ENCODE peak calls at places on chromosomes 11 and 22, in seven cellular contexts. One of them, this sample, is unnamed.

GRCh38 chr11:9280655-9281301 is 15.6 kb upstream of the DENND5A start:
- DNase-seq in left ventricle myocardium inferior: no peak
- DNase-seq in GM23248: no peak
- DNase-seq in hepatocyte: no peak
- DNase-seq in fibroblast of lung: peak; percentile 81
- DNase-seq in kidney: no peak
- DNase-seq in epithelial cell of proximal tubule: no peak
- DNase-seq in this sample: peak; percentile 58

GRCh38 chr11:27249208-27249509 is 113.9 kb downstream of the CCDC34 start:
- DNase-seq in left ventricle myocardium inferior: no peak
- DNase-seq in GM23248: no peak
- DNase-seq in hepatocyte: no peak
- DNase-seq in fibroblast of lung: no peak
- DNase-seq in kidney: no peak
- DNase-seq in epithelial cell of proximal tubule: no peak
- DNase-seq in this sample: no peak

GRCh38 chr11:121770933-121771332 is 318.2 kb upstream of the SORL1-AS1 start:
- DNase-seq in left ventricle myocardium inferior: no peak
- DNase-seq in GM23248: no peak
- DNase-seq in hepatocyte: no peak
- DNase-seq in fibroblast of lung: peak; percentile 17
- DNase-seq in kidney: no peak
- DNase-seq in epithelial cell of proximal tubule: no peak
- DNase-seq in this sample: no peak

GRCh38 chr11:44998051-44998450 is 47.4 kb upstream of the TP53I11 start:
- DNase-seq in left ventricle myocardium inferior: no peak
- DNase-seq in GM23248: no peak
- DNase-seq in hepatocyte: no peak
- DNase-seq in fibroblast of lung: no peak
- DNase-seq in kidney: no peak
- DNase-seq in epithelial cell of proximal tubule: no peak
- DNase-seq in this sample: no peak

GRCh38 chr11:1953489-1954284 is 6.6 kb downstream of the MRPL23 start:
- DNase-seq in left ventricle myocardium inferior: peak; percentile 54
- DNase-seq in GM23248: no peak
- DNase-seq in hepatocyte: no peak
- DNase-seq in fibroblast of lung: no peak
- DNase-seq in kidney: peak; percentile 20
- DNase-seq in epithelial cell of proximal tubule: no peak
- DNase-seq in this sample: no peak

GRCh38 chr11:66268953-66269906 is 791 bp downstream of the RAB1B start:
- DNase-seq in left ventricle myocardium inferior: no peak
- DNase-seq in GM23248: peak; percentile 62
- DNase-seq in hepatocyte: peak; percentile 59
- DNase-seq in fibroblast of lung: peak; percentile 25
- DNase-seq in kidney: peak; percentile 83
- DNase-seq in epithelial cell of proximal tubule: no peak
- DNase-seq in this sample: peak; percentile 54

GRCh38 chr11:34419158-34419557 is 19.6 kb upstream of the CAT start:
- DNase-seq in left ventricle myocardium inferior: no peak
- DNase-seq in GM23248: no peak
- DNase-seq in hepatocyte: no peak
- DNase-seq in fibroblast of lung: no peak
- DNase-seq in kidney: no peak
- DNase-seq in epithelial cell of proximal tubule: no peak
- DNase-seq in this sample: no peak

GRCh38 chr11:78510597-78510996 is 64.1 kb downstream of the NARS2 start:
- DNase-seq in left ventricle myocardium inferior: no peak
- DNase-seq in GM23248: no peak
- DNase-seq in hepatocyte: no peak
- DNase-seq in fibroblast of lung: no peak
- DNase-seq in kidney: no peak
- DNase-seq in epithelial cell of proximal tubule: no peak
- DNase-seq in this sample: no peak

GRCh38 chr22:29702025-29702930 is 17.5 kb upstream of the CABP7 start:
- DNase-seq in left ventricle myocardium inferior: no peak
- DNase-seq in GM23248: peak; percentile 29
- DNase-seq in hepatocyte: no peak
- DNase-seq in fibroblast of lung: no peak
- DNase-seq in kidney: no peak
- DNase-seq in epithelial cell of proximal tubule: no peak
- DNase-seq in this sample: no peak

GRCh38 chr11:45238724-45239123 is 47.4 kb downstream of the SYT13 start:
- DNase-seq in left ventricle myocardium inferior: no peak
- DNase-seq in GM23248: peak; percentile 72
- DNase-seq in hepatocyte: no peak
- DNase-seq in fibroblast of lung: peak; percentile 21
- DNase-seq in kidney: no peak
- DNase-seq in epithelial cell of proximal tubule: peak; percentile 38
- DNase-seq in this sample: peak; percentile 32

GRCh38 chr22:42932857-42933782 is 76.0 kb upstream of the ARFGAP3 start:
- DNase-seq in left ventricle myocardium inferior: no peak
- DNase-seq in GM23248: peak; percentile 58
- DNase-seq in hepatocyte: no peak
- DNase-seq in fibroblast of lung: no peak
- DNase-seq in kidney: no peak
- DNase-seq in epithelial cell of proximal tubule: no peak
- DNase-seq in this sample: peak; percentile 33
- H3K4me3 ChIP-seq in left ventricle myocardium inferior: peak overlapping the region; percentile 41
- H3K4me3 ChIP-seq in GM23248: peak overlapping the region; percentile 57
- H3K4me3 ChIP-seq in hepatocyte: no peak overlapping the region
- H3K4me3 ChIP-seq in fibroblast of lung: peak overlapping the region; percentile 6
- H3K4me3 ChIP-seq in kidney: no peak overlapping the region
- H3K4me3 ChIP-seq in epithelial cell of proximal tubule: no peak overlapping the region
- H3K4me3 ChIP-seq in this sample: peak overlapping the region; percentile 38

DNA sequence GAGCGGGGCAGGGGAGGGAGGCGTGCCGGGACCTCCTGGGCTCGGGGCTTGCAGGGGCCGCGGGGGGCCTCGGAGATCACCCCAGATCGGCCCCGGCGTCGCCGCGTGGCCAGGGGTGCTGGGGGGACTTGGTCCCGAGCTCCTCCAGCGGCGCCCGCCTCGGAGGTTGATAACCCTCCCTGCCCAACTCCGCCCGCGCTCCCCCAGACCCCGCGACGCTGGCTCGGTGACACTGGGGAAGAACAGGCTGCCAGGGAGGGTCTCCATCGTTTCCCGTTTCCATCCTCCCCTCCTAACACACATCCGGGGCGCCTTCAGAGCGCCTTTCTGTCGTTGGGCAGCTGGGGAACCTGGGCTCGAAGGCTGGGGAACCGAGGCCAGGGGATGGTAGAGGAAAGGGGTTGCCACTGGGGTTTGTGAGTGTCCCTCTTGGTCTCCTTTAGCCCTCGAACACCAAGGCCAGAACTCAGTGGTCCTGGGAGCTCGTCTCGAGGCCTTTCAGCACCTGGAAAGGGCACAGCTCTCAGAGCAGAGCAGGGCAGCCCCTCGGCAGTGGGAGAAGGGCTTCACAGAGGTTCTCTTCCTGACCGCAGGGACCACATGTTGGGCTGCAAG is 431 bp downstream of the SLC37A2 start:
- DNase-seq in left ventricle myocardium inferior: no peak
- DNase-seq in GM23248: peak; percentile 14
- DNase-seq in hepatocyte: no peak
- DNase-seq in fibroblast of lung: no peak
- DNase-seq in kidney: peak; percentile 71
- DNase-seq in epithelial cell of proximal tubule: no peak
- DNase-seq in this sample: no peak
- H3K4me3 ChIP-seq in left ventricle myocardium inferior: peak overlapping the region; percentile 73
- H3K4me3 ChIP-seq in GM23248: peak overlapping the region; percentile 91
- H3K4me3 ChIP-seq in hepatocyte: peak overlapping the region; percentile 83
- H3K4me3 ChIP-seq in fibroblast of lung: peak overlapping the region; percentile 80
- H3K4me3 ChIP-seq in kidney: peak overlapping the region; percentile 53
- H3K4me3 ChIP-seq in epithelial cell of proximal tubule: peak overlapping the region; percentile 68
- H3K4me3 ChIP-seq in this sample: peak overlapping the region; percentile 75

DNA sequence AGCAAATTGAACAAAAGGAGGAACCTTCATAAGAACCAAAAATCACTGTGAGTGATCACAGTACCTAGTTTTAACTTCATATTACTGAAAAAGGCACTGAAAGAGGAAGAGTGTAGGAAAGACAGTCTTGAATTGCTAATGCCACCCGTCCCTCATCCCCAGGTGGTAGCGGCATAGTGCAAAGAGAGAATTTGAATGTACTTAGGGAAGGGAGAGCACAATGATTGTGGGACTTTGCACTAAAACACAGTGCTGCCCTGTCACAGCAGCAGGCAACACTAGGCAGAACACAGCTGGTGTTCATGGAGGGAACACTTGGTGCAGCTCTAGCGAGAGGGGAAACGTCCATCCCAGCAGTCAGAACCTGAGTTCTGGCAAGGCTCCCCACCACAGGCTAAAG is 716.3 kb upstream of the ANO5 start:
- DNase-seq in left ventricle myocardium inferior: no peak
- DNase-seq in GM23248: no peak
- DNase-seq in hepatocyte: no peak
- DNase-seq in fibroblast of lung: no peak
- DNase-seq in kidney: no peak
- DNase-seq in epithelial cell of proximal tubule: no peak
- DNase-seq in this sample: no peak
- H3K4me3 ChIP-seq in left ventricle myocardium inferior: no peak overlapping the region
- H3K4me3 ChIP-seq in GM23248: no peak overlapping the region
- H3K4me3 ChIP-seq in hepatocyte: no peak overlapping the region
- H3K4me3 ChIP-seq in fibroblast of lung: no peak overlapping the region
- H3K4me3 ChIP-seq in kidney: no peak overlapping the region
- H3K4me3 ChIP-seq in epithelial cell of proximal tubule: no peak overlapping the region
- H3K4me3 ChIP-seq in this sample: no peak overlapping the region

GRCh38 chr11:128511712-128512111 is 75.6 kb downstream of the ETS1 start:
- DNase-seq in left ventricle myocardium inferior: no peak
- DNase-seq in GM23248: no peak
- DNase-seq in hepatocyte: no peak
- DNase-seq in fibroblast of lung: no peak
- DNase-seq in kidney: no peak
- DNase-seq in epithelial cell of proximal tubule: no peak
- DNase-seq in this sample: no peak
- H3K4me3 ChIP-seq in left ventricle myocardium inferior: peak overlapping the region; percentile 31
- H3K4me3 ChIP-seq in GM23248: no peak overlapping the region
- H3K4me3 ChIP-seq in hepatocyte: no peak overlapping the region
- H3K4me3 ChIP-seq in fibroblast of lung: no peak overlapping the region
- H3K4me3 ChIP-seq in kidney: no peak overlapping the region
- H3K4me3 ChIP-seq in epithelial cell of proximal tubule: no peak overlapping the region
- H3K4me3 ChIP-seq in this sample: no peak overlapping the region

DNA sequence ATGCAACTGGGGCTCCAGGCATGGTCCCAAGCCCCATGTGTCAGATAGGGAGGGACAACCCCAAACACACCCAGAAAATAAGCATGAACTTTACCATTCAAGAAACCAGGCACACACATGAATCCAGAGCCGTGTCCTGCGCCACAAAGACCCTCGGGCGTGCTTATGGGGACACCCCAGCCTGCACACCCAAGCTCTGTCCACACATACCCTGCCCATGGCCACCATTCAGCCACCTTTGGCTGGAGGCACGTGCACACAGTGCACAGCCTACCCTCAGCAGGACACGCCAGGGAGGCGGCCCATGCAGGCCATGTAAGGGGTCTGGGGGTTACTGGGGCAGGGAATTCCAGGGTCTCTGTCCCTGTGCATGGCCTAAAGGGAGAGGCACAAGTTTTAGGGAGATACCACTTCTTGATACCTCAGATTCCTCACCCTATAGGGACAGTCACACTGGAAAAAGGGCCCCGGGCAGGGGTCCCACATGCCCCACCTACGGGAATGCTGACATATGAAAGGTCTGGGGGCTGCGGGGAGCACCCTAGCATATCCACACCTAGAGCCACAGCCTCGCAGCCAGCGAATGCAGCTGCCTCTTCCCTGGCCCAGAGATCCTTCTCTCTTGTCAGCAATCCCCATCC is 20.6 kb downstream of the PACSIN2 start:
- DNase-seq in left ventricle myocardium inferior: no peak
- DNase-seq in GM23248: no peak
- DNase-seq in hepatocyte: no peak
- DNase-seq in fibroblast of lung: no peak
- DNase-seq in kidney: no peak
- DNase-seq in epithelial cell of proximal tubule: no peak
- DNase-seq in this sample: no peak
- H3K4me3 ChIP-seq in left ventricle myocardium inferior: peak overlapping the region; percentile 50
- H3K4me3 ChIP-seq in GM23248: peak overlapping the region; percentile 61
- H3K4me3 ChIP-seq in hepatocyte: no peak overlapping the region
- H3K4me3 ChIP-seq in fibroblast of lung: no peak overlapping the region
- H3K4me3 ChIP-seq in kidney: no peak overlapping the region
- H3K4me3 ChIP-seq in epithelial cell of proximal tubule: peak overlapping the region; percentile 51
- H3K4me3 ChIP-seq in this sample: peak overlapping the region; percentile 56

GRCh38 chr22:19520566-19521305 is 3.5 kb downstream of the CLDN5 start:
- DNase-seq in left ventricle myocardium inferior: no peak
- DNase-seq in GM23248: no peak
- DNase-seq in hepatocyte: no peak
- DNase-seq in fibroblast of lung: no peak
- DNase-seq in kidney: no peak
- DNase-seq in epithelial cell of proximal tubule: no peak
- DNase-seq in this sample: no peak

GRCh38 chr22:19520007-19520406 is 4.2 kb downstream of the CLDN5 start:
- DNase-seq in left ventricle myocardium inferior: no peak
- DNase-seq in GM23248: no peak
- DNase-seq in hepatocyte: no peak
- DNase-seq in fibroblast of lung: no peak
- DNase-seq in kidney: no peak
- DNase-seq in epithelial cell of proximal tubule: no peak
- DNase-seq in this sample: no peak

GRCh38 chr22:19518568-19519030 is 5.6 kb downstream of the CLDN5 start:
- DNase-seq in left ventricle myocardium inferior: no peak
- DNase-seq in GM23248: no peak
- DNase-seq in hepatocyte: no peak
- DNase-seq in fibroblast of lung: no peak
- DNase-seq in kidney: no peak
- DNase-seq in epithelial cell of proximal tubule: no peak
- DNase-seq in this sample: no peak

GRCh38 chr22:19517919-19518567 is 6.2 kb downstream of the CLDN5 start:
- DNase-seq in left ventricle myocardium inferior: no peak
- DNase-seq in GM23248: no peak
- DNase-seq in hepatocyte: no peak
- DNase-seq in fibroblast of lung: no peak
- DNase-seq in kidney: no peak
- DNase-seq in epithelial cell of proximal tubule: no peak
- DNase-seq in this sample: no peak

DNA sequence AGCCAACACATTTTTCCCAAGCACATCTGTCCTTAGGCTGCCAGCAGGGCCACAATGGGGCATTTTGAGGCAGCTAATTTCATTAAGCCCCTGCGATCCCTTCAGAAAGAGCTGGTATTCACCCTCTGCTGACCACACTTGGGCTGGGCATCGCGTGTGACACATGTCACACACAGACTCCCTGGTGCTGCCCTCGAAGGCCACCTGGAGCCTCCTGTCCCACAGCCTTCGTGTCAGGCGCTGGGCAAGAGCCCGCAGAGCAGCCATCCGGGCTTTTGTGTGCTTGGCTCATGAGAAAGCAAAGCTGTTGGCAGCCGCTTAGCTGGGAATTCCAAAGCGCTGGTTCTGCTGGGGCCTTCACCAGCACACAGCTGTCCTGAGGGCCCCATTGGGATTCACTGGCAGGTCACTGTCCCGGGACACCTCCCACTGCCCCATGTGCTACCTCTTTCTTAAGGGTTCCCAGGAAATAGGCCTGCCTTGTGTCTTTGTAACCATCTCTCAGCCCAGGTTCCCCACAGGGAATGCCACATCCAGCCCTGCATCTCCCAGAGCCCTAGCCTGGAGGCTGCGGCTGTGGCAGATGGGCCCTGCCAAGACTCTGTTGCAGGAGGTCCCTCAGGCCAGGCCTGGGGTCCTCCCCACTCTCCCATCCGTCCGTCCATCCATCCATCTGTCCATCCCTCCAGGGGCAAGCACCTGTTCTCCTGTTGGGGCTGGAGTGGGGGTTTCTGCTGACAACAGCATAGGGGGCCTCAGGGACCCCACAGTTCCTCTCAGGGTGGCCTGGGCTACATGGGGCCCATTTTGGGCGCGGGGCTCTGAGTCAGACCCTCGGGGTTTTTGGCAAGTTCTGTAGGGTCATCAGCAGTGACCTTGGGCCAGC is 4.9 kb downstream of the CLDN5 start:
- DNase-seq in left ventricle myocardium inferior: no peak
- DNase-seq in GM23248: no peak
- DNase-seq in hepatocyte: no peak
- DNase-seq in fibroblast of lung: no peak
- DNase-seq in kidney: no peak
- DNase-seq in epithelial cell of proximal tubule: no peak
- DNase-seq in this sample: no peak
- H3K4me3 ChIP-seq in left ventricle myocardium inferior: no peak overlapping the region
- H3K4me3 ChIP-seq in GM23248: no peak overlapping the region
- H3K4me3 ChIP-seq in hepatocyte: no peak overlapping the region
- H3K4me3 ChIP-seq in fibroblast of lung: no peak overlapping the region
- H3K4me3 ChIP-seq in kidney: no peak overlapping the region
- H3K4me3 ChIP-seq in epithelial cell of proximal tubule: no peak overlapping the region
- H3K4me3 ChIP-seq in this sample: no peak overlapping the region